ENCODE peak calls at places on chromosomes 5 and 9, in six cellular contexts. One of them, this sample, is unnamed.

GRCh38 chr9:93325307-93326035 is 126.0 kb upstream of the FAM120A start:
- DNase-seq in HFF-Myc: no peak
- DNase-seq in fibroblast of pulmonary artery: no peak
- DNase-seq in body of pancreas: no peak
- DNase-seq in psoas muscle: no peak
- DNase-seq in neural progenitor cell: no peak
- DNase-seq in this sample: no peak

GRCh38 chr9:34553511-34554021 is 30.8 kb upstream of the ENHO start:
- DNase-seq in HFF-Myc: no peak
- DNase-seq in fibroblast of pulmonary artery: no peak
- DNase-seq in body of pancreas: no peak
- DNase-seq in psoas muscle: no peak
- DNase-seq in neural progenitor cell: no peak
- DNase-seq in this sample: no peak

GRCh38 chr9:92634712-92635605 is 35.0 kb downstream of the IPPK start:
- DNase-seq in HFF-Myc: peak; percentile 52
- DNase-seq in fibroblast of pulmonary artery: peak; percentile 82
- DNase-seq in body of pancreas: peak; percentile 67
- DNase-seq in psoas muscle: peak; percentile 78
- DNase-seq in neural progenitor cell: peak; percentile 88
- DNase-seq in this sample: peak; percentile 79

GRCh38 chr9:110775724-110776123 is 107.1 kb downstream of the MUSK start:
- DNase-seq in HFF-Myc: no peak
- DNase-seq in fibroblast of pulmonary artery: no peak
- DNase-seq in body of pancreas: no peak
- DNase-seq in psoas muscle: no peak
- DNase-seq in neural progenitor cell: no peak
- DNase-seq in this sample: no peak

GRCh38 chr5:124870070-124870469 is 123.6 kb upstream of the ZNF608 start:
- DNase-seq in HFF-Myc: no peak
- DNase-seq in fibroblast of pulmonary artery: no peak
- DNase-seq in body of pancreas: no peak
- DNase-seq in psoas muscle: no peak
- DNase-seq in neural progenitor cell: no peak
- DNase-seq in this sample: no peak

GRCh38 chr9:111897831-111898144 is 1.2 kb downstream of the UGCG start:
- DNase-seq in HFF-Myc: no peak
- DNase-seq in fibroblast of pulmonary artery: no peak
- DNase-seq in body of pancreas: no peak
- DNase-seq in psoas muscle: no peak
- DNase-seq in neural progenitor cell: no peak
- DNase-seq in this sample: peak; percentile 43

GRCh38 chr5:3337812-3338541 is 257.7 kb upstream of the IRX1 start:
- DNase-seq in HFF-Myc: no peak
- DNase-seq in fibroblast of pulmonary artery: no peak
- DNase-seq in body of pancreas: no peak
- DNase-seq in psoas muscle: no peak
- DNase-seq in neural progenitor cell: no peak
- DNase-seq in this sample: no peak

GRCh38 chr9:133342083-133342406 is 5.9 kb downstream of the MED22 start:
- DNase-seq in HFF-Myc: no peak
- DNase-seq in fibroblast of pulmonary artery: no peak
- DNase-seq in body of pancreas: no peak
- DNase-seq in psoas muscle: no peak
- DNase-seq in neural progenitor cell: peak; percentile 47
- DNase-seq in this sample: no peak

GRCh38 chr9:123373941-123374340 is 17.9 kb downstream of the CRB2 start:
- DNase-seq in HFF-Myc: no peak
- DNase-seq in fibroblast of pulmonary artery: no peak
- DNase-seq in body of pancreas: no peak
- DNase-seq in psoas muscle: no peak
- DNase-seq in neural progenitor cell: peak; percentile 95
- DNase-seq in this sample: no peak

GRCh38 chr5:119355636-119356383 is at the start of gene TNFAIP8:
- DNase-seq in HFF-Myc: no peak
- DNase-seq in fibroblast of pulmonary artery: peak; percentile 56
- DNase-seq in body of pancreas: peak; percentile 40
- DNase-seq in psoas muscle: peak; percentile 39
- DNase-seq in neural progenitor cell: peak; percentile 74
- DNase-seq in this sample: peak; percentile 71

GRCh38 chr9:114386361-114386885 is 1.4 kb downstream of the AKNA start:
- DNase-seq in HFF-Myc: no peak
- DNase-seq in fibroblast of pulmonary artery: no peak
- DNase-seq in body of pancreas: no peak
- DNase-seq in psoas muscle: no peak
- DNase-seq in neural progenitor cell: no peak
- DNase-seq in this sample: no peak

GRCh38 chr5:16456103-16456832 is 9.3 kb downstream of the ZNF622 start:
- DNase-seq in HFF-Myc: peak; percentile 51
- DNase-seq in fibroblast of pulmonary artery: peak; percentile 90
- DNase-seq in body of pancreas: peak; percentile 65
- DNase-seq in psoas muscle: peak; percentile 26
- DNase-seq in neural progenitor cell: peak; percentile 83
- DNase-seq in this sample: peak; percentile 83

GRCh38 chr5:135759149-135759784 is 75.2 kb upstream of the SLC25A48 start:
- DNase-seq in HFF-Myc: no peak
- DNase-seq in fibroblast of pulmonary artery: no peak
- DNase-seq in body of pancreas: no peak
- DNase-seq in psoas muscle: no peak
- DNase-seq in neural progenitor cell: no peak
- DNase-seq in this sample: no peak

GRCh38 chr9:137464291-137464999 is 5.3 kb upstream of the NSMF start:
- DNase-seq in HFF-Myc: no peak
- DNase-seq in fibroblast of pulmonary artery: no peak
- DNase-seq in body of pancreas: no peak
- DNase-seq in psoas muscle: no peak
- DNase-seq in neural progenitor cell: no peak
- DNase-seq in this sample: no peak

GRCh38 chr9:2802494-2802921 is 41.4 kb downstream of the PUM3 start:
- DNase-seq in HFF-Myc: no peak
- DNase-seq in fibroblast of pulmonary artery: peak; percentile 60
- DNase-seq in body of pancreas: no peak
- DNase-seq in psoas muscle: no peak
- DNase-seq in neural progenitor cell: no peak
- DNase-seq in this sample: peak; percentile 44

GRCh38 chr5:122330881-122331280 is 18.8 kb downstream of the SNCAIP start:
- DNase-seq in HFF-Myc: no peak
- DNase-seq in fibroblast of pulmonary artery: no peak
- DNase-seq in body of pancreas: no peak
- DNase-seq in psoas muscle: no peak
- DNase-seq in neural progenitor cell: no peak
- DNase-seq in this sample: no peak

GRCh38 chr9:114314881-114315722 is 7.8 kb upstream of the ORM1 start:
- DNase-seq in HFF-Myc: no peak
- DNase-seq in fibroblast of pulmonary artery: no peak
- DNase-seq in body of pancreas: peak; percentile 59
- DNase-seq in psoas muscle: no peak
- DNase-seq in neural progenitor cell: no peak
- DNase-seq in this sample: no peak

GRCh38 chr5:147223951-147224791 is 10.7 kb upstream of the STK32A start:
- DNase-seq in HFF-Myc: peak; percentile 6
- DNase-seq in fibroblast of pulmonary artery: peak; percentile 73
- DNase-seq in body of pancreas: peak; percentile 33
- DNase-seq in psoas muscle: no peak
- DNase-seq in neural progenitor cell: peak; percentile 70
- DNase-seq in this sample: peak; percentile 63

GRCh38 chr5:172806897-172807672 is 27.0 kb upstream of the ERGIC1 start:
- DNase-seq in HFF-Myc: peak; percentile 55
- DNase-seq in fibroblast of pulmonary artery: peak; percentile 87
- DNase-seq in body of pancreas: peak; percentile 94
- DNase-seq in psoas muscle: peak; percentile 86
- DNase-seq in neural progenitor cell: peak; percentile 56
- DNase-seq in this sample: peak; percentile 87

GRCh38 chr5:39599721-39600431 is 175.1 kb upstream of the DAB2 start:
- DNase-seq in HFF-Myc: peak; percentile 36
- DNase-seq in fibroblast of pulmonary artery: peak; percentile 76
- DNase-seq in body of pancreas: no peak
- DNase-seq in psoas muscle: no peak
- DNase-seq in neural progenitor cell: peak; percentile 15
- DNase-seq in this sample: peak; percentile 23

GRCh38 chr5:150073086-150073625 is 13.2 kb downstream of the CSF1R start:
- DNase-seq in HFF-Myc: no peak
- DNase-seq in fibroblast of pulmonary artery: no peak
- DNase-seq in body of pancreas: no peak
- DNase-seq in psoas muscle: no peak
- DNase-seq in neural progenitor cell: no peak
- DNase-seq in this sample: no peak

DNA sequence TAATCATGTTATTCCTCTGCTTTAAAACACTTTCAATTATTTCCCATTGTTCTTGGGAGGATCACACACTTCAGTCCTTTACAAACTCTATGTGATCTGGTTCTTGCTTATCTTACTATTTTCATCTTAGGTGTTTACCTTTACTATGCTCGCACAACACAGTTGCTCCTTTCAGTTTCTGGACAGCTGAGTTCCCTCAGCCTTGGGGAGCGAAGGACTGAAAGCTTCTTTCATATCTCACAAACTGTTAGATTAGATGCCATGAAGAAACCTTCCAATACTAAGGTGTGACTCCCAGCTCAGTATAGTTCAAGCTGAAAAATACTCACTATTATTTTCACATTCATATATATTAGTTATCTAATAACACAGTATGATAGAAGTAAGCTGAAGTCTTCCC is 117.9 kb downstream of the CDC42SE2 start:
- DNase-seq in HFF-Myc: no peak
- DNase-seq in fibroblast of pulmonary artery: no peak
- DNase-seq in body of pancreas: no peak
- DNase-seq in psoas muscle: no peak
- DNase-seq in neural progenitor cell: no peak
- DNase-seq in this sample: no peak
- H3K4me3 ChIP-seq in HFF-Myc: no peak overlapping the region
- H3K4me3 ChIP-seq in fibroblast of pulmonary artery: no peak overlapping the region
- H3K4me3 ChIP-seq in body of pancreas: no peak overlapping the region
- H3K4me3 ChIP-seq in psoas muscle: no peak overlapping the region
- H3K4me3 ChIP-seq in neural progenitor cell: no peak overlapping the region
- H3K4me3 ChIP-seq in this sample: no peak overlapping the region

DNA sequence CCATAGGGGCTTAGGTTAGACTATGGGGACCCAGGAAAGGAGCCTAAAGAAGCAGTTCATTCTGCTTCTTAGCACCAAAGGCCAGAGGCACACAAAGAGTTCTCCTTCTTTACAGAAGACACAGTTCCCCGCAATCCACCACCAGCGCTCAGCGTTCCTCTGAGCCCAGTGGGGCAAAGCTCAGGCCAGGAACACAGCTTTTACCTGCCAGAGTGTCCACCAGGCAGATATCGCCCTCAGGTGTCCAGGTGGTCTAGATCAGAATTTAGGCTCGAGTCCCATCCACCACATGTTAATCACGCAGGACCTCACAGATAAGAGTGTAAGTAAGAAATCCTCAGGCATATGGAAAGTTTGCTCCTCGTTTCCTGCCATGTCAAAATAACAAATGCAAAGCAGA is 53.0 kb downstream of the UBE2QL1 start:
- DNase-seq in HFF-Myc: no peak
- DNase-seq in fibroblast of pulmonary artery: no peak
- DNase-seq in body of pancreas: no peak
- DNase-seq in psoas muscle: no peak
- DNase-seq in neural progenitor cell: no peak
- DNase-seq in this sample: no peak
- TF ChIP-seq CTCF in HFF-Myc: no peak
- TF ChIP-seq CTCF in fibroblast of pulmonary artery: no peak
- TF ChIP-seq CTCF in body of pancreas: no peak
- TF ChIP-seq CTCF in psoas muscle: no peak
- TF ChIP-seq CTCF in neural progenitor cell: no peak
- TF ChIP-seq CTCF in this sample: no peak

DNA sequence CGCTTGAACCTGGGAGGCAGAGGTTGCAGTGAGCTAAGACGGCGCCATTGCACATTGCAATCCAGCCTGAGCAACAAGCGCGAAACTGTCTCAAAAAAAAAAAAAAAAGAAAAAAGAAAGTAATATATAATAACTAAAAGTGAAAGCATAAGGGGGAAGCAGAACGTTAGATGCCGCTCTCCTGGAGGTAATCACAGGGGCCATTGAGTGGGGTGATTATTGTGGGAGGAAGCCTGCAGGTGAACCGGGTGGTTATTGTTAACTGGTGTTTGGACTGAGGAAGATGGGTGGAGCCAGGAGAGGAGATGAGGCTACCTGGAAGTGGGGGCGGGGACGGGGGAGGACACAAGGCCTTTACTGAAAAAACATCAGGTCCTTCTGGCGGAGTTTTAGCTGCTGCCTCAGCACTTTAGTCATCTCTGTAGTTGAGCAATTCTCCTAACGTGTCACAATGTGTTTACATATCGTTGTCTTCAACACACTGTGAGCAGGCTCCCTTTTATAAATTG is 5.3 kb upstream of the TJP2 start:
- DNase-seq in HFF-Myc: no peak
- DNase-seq in fibroblast of pulmonary artery: peak; percentile 81
- DNase-seq in body of pancreas: no peak
- DNase-seq in psoas muscle: no peak
- DNase-seq in neural progenitor cell: no peak
- DNase-seq in this sample: no peak
- H3K4me3 ChIP-seq in HFF-Myc: no peak overlapping the region
- H3K4me3 ChIP-seq in fibroblast of pulmonary artery: no peak overlapping the region
- H3K4me3 ChIP-seq in body of pancreas: no peak overlapping the region
- H3K4me3 ChIP-seq in psoas muscle: no peak overlapping the region
- H3K4me3 ChIP-seq in neural progenitor cell: no peak overlapping the region
- H3K4me3 ChIP-seq in this sample: no peak overlapping the region

GRCh38 chr9:33048054-33048465 is 23.0 kb downstream of the DNAJA1 start:
- DNase-seq in HFF-Myc: no peak
- DNase-seq in fibroblast of pulmonary artery: no peak
- DNase-seq in body of pancreas: no peak
- DNase-seq in psoas muscle: no peak
- DNase-seq in neural progenitor cell: no peak
- DNase-seq in this sample: no peak

GRCh38 chr9:33042528-33042927 is 17.5 kb downstream of the DNAJA1 start:
- DNase-seq in HFF-Myc: no peak
- DNase-seq in fibroblast of pulmonary artery: no peak
- DNase-seq in body of pancreas: no peak
- DNase-seq in psoas muscle: no peak
- DNase-seq in neural progenitor cell: no peak
- DNase-seq in this sample: no peak

GRCh38 chr9:33041459-33042188 is 16.6 kb downstream of the DNAJA1 start:
- DNase-seq in HFF-Myc: no peak
- DNase-seq in fibroblast of pulmonary artery: peak; percentile 58
- DNase-seq in body of pancreas: no peak
- DNase-seq in psoas muscle: no peak
- DNase-seq in neural progenitor cell: no peak
- DNase-seq in this sample: no peak

GRCh38 chr9:33044162-33044673 is 19.1 kb downstream of the DNAJA1 start:
- DNase-seq in HFF-Myc: peak; percentile 77
- DNase-seq in fibroblast of pulmonary artery: peak; percentile 94
- DNase-seq in body of pancreas: peak; percentile 85
- DNase-seq in psoas muscle: peak; percentile 85
- DNase-seq in neural progenitor cell: peak; percentile 88
- DNase-seq in this sample: peak; percentile 95

DNA sequence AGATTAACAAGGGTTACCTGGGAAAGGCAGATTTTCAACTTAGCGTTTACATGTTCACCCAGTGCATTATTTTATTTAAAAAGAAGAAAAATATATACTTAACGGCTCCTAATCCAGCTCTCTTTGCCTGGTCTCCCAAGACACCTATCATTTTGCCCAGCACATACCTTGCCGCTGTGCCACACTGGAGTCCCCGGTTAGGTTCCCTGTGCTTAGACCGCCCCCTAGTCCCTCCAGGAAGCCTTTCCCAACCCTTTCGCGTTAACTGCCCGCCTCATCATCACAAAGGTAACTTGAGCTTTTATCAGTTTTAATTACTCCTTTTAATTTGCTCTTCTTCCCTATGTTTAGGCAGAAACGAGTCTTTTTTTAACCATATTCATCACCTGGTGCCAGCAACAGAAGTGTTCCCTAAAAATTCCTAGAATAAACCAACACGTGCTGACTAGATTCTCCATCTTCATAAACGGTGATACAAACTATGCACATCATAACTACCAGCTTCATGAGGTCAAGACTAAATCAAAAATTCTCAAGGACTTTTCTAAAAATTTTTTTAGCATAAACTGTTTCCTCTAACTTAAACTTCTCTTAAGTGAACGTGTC is 19.7 kb downstream of the DNAJA1 start:
- DNase-seq in HFF-Myc: no peak
- DNase-seq in fibroblast of pulmonary artery: peak; percentile 22
- DNase-seq in body of pancreas: peak; percentile 47
- DNase-seq in psoas muscle: no peak
- DNase-seq in neural progenitor cell: peak; percentile 62
- DNase-seq in this sample: peak; percentile 5
- TF ChIP-seq CTCF in HFF-Myc: peak; percentile 29
- TF ChIP-seq CTCF in fibroblast of pulmonary artery: peak; percentile 19
- TF ChIP-seq CTCF in body of pancreas: peak; percentile 31
- TF ChIP-seq CTCF in psoas muscle: no peak
- TF ChIP-seq CTCF in neural progenitor cell: peak; percentile 35
- TF ChIP-seq CTCF in this sample: peak; percentile 52

This sample was measured in astrocyte of the spinal cord.